ENCODE peak calls at places on chromosome 3, in nine cellular contexts. F is left ventricle myocardium inferior, M is stomach, U is endothelial cell of umbilical vein, P is uterus, H is A673, X is right lobe of liver, I is kidney, N is heart right ventricle. T is an unnamed sample.

GRCh38 chr3:5022966-5023776 is 43.9 kb downstream of the BHLHE40 start:
- DNase-seq in I (peak), N (no peak), U (peak), P (peak), H (peak), X (no peak), M (peak), F (no peak), T (peak)

GRCh38 chr3:133745981-133746721 is at the start of gene TF:
- DNase-seq in P (no peak), F (no peak), U (no peak), X (peak), H (no peak), N (peak), I (no peak), M (no peak), T (no peak)

GRCh38 chr3:184874709-184875644 is 63.0 kb downstream of the VPS8 start:
- DNase-seq in H (peak), N (no peak), F (no peak), P (no peak), M (no peak), U (peak), I (no peak), X (no peak), T (no peak)

GRCh38 chr3:93994056-93994455 is 14.1 kb downstream of the ARL13B start:
- DNase-seq in U (no peak), P (no peak), X (no peak), M (no peak), N (no peak), H (no peak), I (no peak), F (no peak), T (no peak)

GRCh38 chr3:128784228-128784627 is 58.2 kb downstream of the RAB7A start:
- DNase-seq in H (peak), F (peak), X (no peak), I (no peak), N (peak), P (no peak), U (peak), M (no peak), T (peak)

GRCh38 chr3:65575376-65575840 is 463.3 kb downstream of the MAGI1 start:
- DNase-seq in H (no peak), N (no peak), M (no peak), I (no peak), P (no peak), F (no peak), U (peak), X (no peak), T (no peak)

GRCh38 chr3:192188218-192188835 is 539.0 kb downstream of the FGF12 start:
- DNase-seq in N (peak), I (no peak), M (peak), H (peak), X (peak), F (peak), P (no peak), U (peak), T (peak)

GRCh38 chr3:54188176-54188791 is 65.9 kb downstream of the CACNA2D3 start:
- DNase-seq in P (no peak), F (no peak), U (peak), H (peak), I (no peak), X (peak), M (peak), N (no peak), T (peak)

GRCh38 chr3:149274220-149274619 is 52.6 kb upstream of the CP start:
- DNase-seq in P (no peak), X (no peak), I (no peak), N (no peak), F (no peak), H (no peak), U (peak), M (no peak), T (no peak)

DNA sequence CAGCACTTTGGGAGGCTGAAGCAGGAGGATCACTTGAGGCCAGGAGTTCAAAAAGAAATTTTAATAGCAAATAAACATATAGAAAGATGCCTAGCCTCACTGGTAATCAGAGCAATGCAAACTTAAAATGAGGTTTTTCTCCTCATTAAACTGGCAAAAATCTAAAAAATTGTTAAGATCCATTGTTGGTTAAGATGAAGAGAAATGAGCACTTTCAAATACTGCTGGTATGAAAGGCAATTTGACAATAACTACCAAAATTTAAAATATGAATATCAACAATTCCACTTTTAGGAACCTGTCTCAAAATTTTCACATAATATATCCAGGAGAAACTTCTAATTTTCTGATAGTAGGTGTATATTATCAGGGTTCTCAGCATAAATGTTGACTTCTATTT is 100.6 kb upstream of the CTDSPL start:
- DNase-seq in H (no peak), M (no peak), I (no peak), N (no peak), F (no peak), U (no peak), X (no peak), P (no peak), T (no peak)
- H3K27ac ChIP-seq in H (no peak), M (no peak), I (no peak), N (no peak), F (peak), U (no peak), X (no peak), P (no peak), T (no peak)

GRCh38 chr3:123447749-123448502 is 964 bp downstream of the ADCY5 start:
- DNase-seq in P (no peak), I (no peak), X (no peak), N (peak), U (no peak), H (no peak), F (no peak), M (peak), T (peak)

GRCh38 chr3:123448503-123449091 is at the start of gene ADCY5:
- DNase-seq in N (peak), I (peak), X (peak), U (peak), P (no peak), M (no peak), F (no peak), H (no peak), T (no peak)

GRCh38 chr3:123446210-123446609 is 2.7 kb downstream of the ADCY5 start:
- DNase-seq in N (no peak), P (no peak), X (no peak), U (no peak), H (no peak), M (no peak), I (no peak), F (no peak), T (no peak)

GRCh38 chr3:123446610-123447109 is 2.2 kb downstream of the ADCY5 start:
- DNase-seq in N (no peak), I (no peak), X (no peak), F (no peak), U (no peak), P (no peak), M (no peak), H (no peak), T (no peak)

DNA sequence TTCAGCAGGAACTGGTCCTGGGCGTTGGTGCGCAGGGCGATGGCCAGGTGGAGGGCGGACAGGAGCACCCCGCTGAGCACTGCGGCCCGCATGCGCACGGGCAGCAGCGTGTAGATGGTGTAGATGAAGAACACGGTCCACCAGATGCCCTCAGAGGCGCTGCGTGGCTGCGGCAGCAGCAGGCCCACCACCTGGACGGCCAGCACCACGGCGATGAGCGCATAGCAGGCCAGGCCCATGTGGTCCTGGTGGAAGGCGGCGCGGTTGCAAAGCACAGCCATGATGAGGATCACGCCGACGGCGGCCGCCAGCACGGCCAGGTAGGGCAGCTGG is 1.5 kb downstream of the ADCY5 start:
- DNase-seq in I (no peak), X (no peak), F (no peak), M (no peak), N (peak), U (no peak), P (no peak), H (no peak), T (no peak)
- H3K4me3 ChIP-seq in I (no peak), X (peak), F (peak), M (peak), N (peak), U (no peak), P (peak), H (no peak), T (peak)

GRCh38 chr3:194325424-194326165 is 25.5 kb downstream of the CPN2 start:
- DNase-seq in M (no peak), H (peak), N (no peak), F (no peak), X (no peak), I (no peak), P (no peak), U (no peak), T (no peak)
- TF ChIP-seq CTCF in M (no peak), H (no peak), N (no peak), F (no peak), X (no peak), I (no peak), P (no peak), U (no peak), T (no peak)

GRCh38 chr3:170233532-170233931 is 11.3 kb downstream of the PRKCI start:
- DNase-seq in X (no peak), H (peak), I (no peak), U (no peak), M (peak), F (no peak), P (no peak), N (no peak), T (peak)
- H3K27ac ChIP-seq in X (no peak), H (no peak), I (no peak), U (no peak), M (peak), F (no peak), P (peak), N (no peak), T (no peak)

GRCh38 chr3:141844108-141844507 is 32.3 kb upstream of the ATP1B3 start:
- DNase-seq in N (no peak), P (no peak), H (no peak), F (no peak), X (no peak), I (no peak), M (no peak), U (no peak), T (no peak)
- H3K4me3 ChIP-seq in N (no peak), P (no peak), H (no peak), F (no peak), X (no peak), I (no peak), M (no peak), U (no peak), T (no peak)

GRCh38 chr3:12903000-12903800 is 61.8 kb upstream of the RPL32 start:
- DNase-seq in I (peak), F (no peak), X (no peak), N (no peak), U (no peak), H (no peak), M (no peak), P (no peak), T (peak)

GRCh38 chr3:12902181-12902999 is 61.0 kb upstream of the RPL32 start:
- DNase-seq in F (no peak), H (no peak), P (no peak), X (no peak), I (peak), U (no peak), N (no peak), M (no peak), T (peak)

GRCh38 chr3:12901631-12902045 is 60.3 kb upstream of the RPL32 start:
- DNase-seq in N (no peak), I (peak), H (no peak), U (no peak), F (no peak), X (no peak), P (no peak), M (no peak), T (peak)

GRCh38 chr3:12898980-12899755 is 57.8 kb upstream of the RPL32 start:
- DNase-seq in P (no peak), I (peak), X (no peak), M (no peak), N (no peak), U (no peak), F (no peak), H (no peak), T (no peak)

GRCh38 chr3:12900885-12901411 is 59.6 kb upstream of the RPL32 start:
- DNase-seq in H (no peak), X (no peak), N (no peak), M (no peak), F (no peak), I (peak), P (no peak), U (no peak), T (peak)
- TF ChIP-seq CTCF in H (no peak), X (no peak), N (no peak), M (no peak), F (no peak), I (no peak), P (no peak), U (no peak), T (no peak)

DNA sequence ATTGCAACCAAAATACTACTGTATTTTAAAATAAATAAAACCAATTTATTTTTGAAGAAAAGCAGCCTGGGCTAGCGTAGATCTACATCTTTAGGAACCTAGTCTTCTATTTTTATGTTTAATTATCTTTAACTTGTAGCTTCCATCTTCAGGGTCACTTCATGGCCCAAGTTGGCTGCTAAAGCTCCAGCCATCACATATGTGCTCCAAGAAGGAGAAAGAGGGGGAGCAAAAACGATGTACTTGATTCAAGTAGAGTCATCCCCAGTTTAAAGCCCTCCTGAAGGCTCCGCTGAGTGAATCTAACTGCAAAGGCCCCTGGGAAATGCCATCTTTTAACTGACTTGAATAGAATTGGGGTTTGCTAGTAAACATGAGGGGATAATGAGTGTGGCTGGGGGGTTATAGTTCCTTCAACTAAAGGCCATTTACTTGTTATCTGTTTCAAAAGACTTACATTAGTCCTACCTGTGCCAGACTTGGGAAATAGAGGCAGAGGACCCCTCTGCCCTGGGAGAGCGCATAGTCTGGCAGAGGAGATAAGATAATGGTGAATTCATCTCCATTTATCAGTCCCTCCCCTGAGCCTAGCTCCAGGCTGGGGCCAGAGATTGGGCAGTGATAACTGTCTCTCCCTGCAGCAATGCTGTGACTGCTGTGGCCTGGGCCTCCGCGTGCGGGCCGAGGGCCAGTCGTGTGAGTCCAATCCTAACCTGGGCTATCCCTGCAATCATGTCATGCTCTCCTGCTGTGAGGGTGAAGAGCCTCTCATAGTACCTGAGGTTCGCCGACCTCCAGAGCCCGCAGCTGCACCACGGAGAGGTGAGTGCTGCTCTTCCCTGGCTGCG is 64.6 kb downstream of the FBLN2 start:
- DNase-seq in M (no peak), H (no peak), P (no peak), I (no peak), X (no peak), F (no peak), U (no peak), N (no peak), T (peak)
- H3K27ac ChIP-seq in M (no peak), H (no peak), P (no peak), I (no peak), X (no peak), F (peak), U (no peak), N (no peak), T (no peak)

GRCh38 chr3:58347984-58348383 is 15.3 kb downstream of the PXK start:
- DNase-seq in F (no peak), X (peak), N (no peak), P (no peak), H (no peak), M (no peak), U (no peak), I (no peak), T (no peak)

GRCh38 chr3:58351920-58352319 is 19.2 kb downstream of the PXK start:
- DNase-seq in H (peak), F (no peak), U (no peak), X (no peak), I (no peak), N (no peak), P (no peak), M (no peak), T (no peak)

GRCh38 chr3:58349792-58350626 is 17.3 kb downstream of the PXK start:
- DNase-seq in I (no peak), F (no peak), X (no peak), M (peak), P (no peak), H (no peak), N (no peak), U (no peak), T (no peak)

GRCh38 chr3:58352624-58353023 is 19.9 kb downstream of the PXK start:
- DNase-seq in U (no peak), N (no peak), F (no peak), H (no peak), M (no peak), P (no peak), X (no peak), I (no peak), T (no peak)

GRCh38 chr3:58350627-58351013 is 17.9 kb downstream of the PXK start:
- DNase-seq in U (no peak), F (no peak), I (no peak), H (no peak), P (no peak), N (no peak), X (no peak), M (no peak), T (no peak)
- H3K4me3 ChIP-seq in U (no peak), F (no peak), I (no peak), H (no peak), P (no peak), N (no peak), X (no peak), M (no peak), T (no peak)

DNA sequence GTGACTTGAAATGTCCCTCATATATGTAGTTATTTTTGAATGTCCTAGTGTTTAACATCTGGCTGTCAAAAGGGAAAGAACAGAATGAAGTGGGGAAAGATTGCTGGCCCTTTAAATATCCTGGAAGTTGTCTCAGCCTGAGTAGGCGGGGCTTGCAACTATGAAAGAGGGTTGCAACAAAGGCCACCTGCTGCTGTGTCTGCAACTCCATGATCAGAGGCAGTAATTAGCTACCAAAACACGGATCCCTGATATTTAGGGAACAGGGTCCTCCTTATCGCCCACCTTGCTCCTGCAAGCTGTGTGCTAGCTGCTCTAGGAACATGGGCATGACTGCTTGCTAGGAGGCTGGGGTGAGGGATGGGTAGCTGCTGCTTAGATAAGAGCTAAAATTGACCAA is 100.2 kb upstream of the CFAP20DC start:
- DNase-seq in P (no peak), M (no peak), N (no peak), U (no peak), I (no peak), X (no peak), F (no peak), H (peak), T (no peak)
- TF ChIP-seq CTCF in P (no peak), M (no peak), N (no peak), U (no peak), I (no peak), X (no peak), F (no peak), H (no peak), T (no peak)

DNA sequence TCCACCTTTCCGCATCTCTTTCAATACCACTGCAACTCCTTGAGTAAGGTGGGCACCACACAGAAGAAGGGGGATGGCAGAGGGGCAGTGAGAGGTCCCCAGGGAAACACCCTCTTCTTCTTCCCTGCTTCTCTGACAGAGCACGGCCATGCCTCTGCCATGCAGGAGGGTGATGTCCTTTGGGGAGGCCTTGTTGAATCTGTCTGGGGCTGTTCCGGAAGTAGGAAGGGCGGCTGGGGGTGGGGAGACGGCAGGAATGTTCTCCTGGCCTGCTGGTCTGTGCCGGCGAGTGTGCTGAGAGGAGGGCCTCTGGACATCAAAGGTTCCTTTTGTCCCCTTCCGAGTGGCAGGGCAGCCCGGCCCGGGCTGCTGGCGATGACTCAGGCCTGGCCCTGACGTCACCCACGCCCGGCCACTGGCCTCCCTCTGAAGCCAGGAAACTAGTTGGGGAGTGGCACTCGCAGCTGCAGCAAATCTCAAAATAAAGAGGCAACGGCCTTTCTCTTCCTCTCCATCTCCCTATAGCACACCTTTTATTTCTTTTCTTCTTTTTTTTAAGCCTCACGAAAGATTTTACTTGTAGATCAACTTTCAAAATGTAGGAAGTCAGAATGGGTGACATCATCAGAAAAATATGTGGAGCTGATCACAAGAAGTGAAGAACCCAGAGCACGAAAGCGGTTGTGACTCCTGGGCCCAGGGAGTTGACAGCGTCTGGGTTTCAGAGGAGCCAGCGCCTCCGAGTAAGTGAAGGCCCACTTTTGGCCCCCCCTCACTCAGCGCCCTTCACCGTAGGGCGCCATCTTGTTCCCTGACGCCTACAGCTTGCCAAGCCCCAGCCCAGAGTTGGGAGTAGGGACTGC is at the start of gene ZBTB38:
- DNase-seq in U (peak), F (peak), I (peak), P (peak), M (peak), N (peak), X (peak), H (peak), T (peak)
- H3K27ac ChIP-seq in U (peak), F (peak), I (peak), P (peak), M (peak), N (peak), X (peak), H (no peak), T (peak)

T was measured in heart left ventricle.